ENCODE peak calls at places on chromosomes 16 and 17, in five cellular contexts. Y is dorsolateral prefrontal cortex; B is CD8-positive, alpha-beta memory T cell; O is CD4-positive, alpha-beta T cell; S is IMR-90. V is an unnamed sample.

GRCh38 chr17:48596735-48597491 is 3.3 kb upstream of the HOXB5 start:
- DNase-seq in B (no peak), S (peak), O (no peak), Y (no peak), V (no peak)

GRCh38 chr16:87161822-87162676 is 155.1 kb downstream of the C16orf95 start:
- DNase-seq in O (no peak), Y (no peak), S (no peak), B (no peak), V (no peak)

GRCh38 chr16:88453621-88454314 is 688 bp downstream of the ZFPM1 start:
- DNase-seq in O (no peak), B (peak), S (no peak), Y (no peak), V (no peak)

GRCh38 chr17:72049914-72050313 is 70.9 kb upstream of the SOX9 start:
- DNase-seq in B (no peak), S (no peak), Y (no peak), O (no peak), V (no peak)

GRCh38 chr16:9139965-9140364 is 48.5 kb downstream of the HAPSTR1 start:
- DNase-seq in O (no peak), S (peak), B (no peak), Y (peak), V (no peak)

GRCh38 chr16:48597563-48598392 is 12.2 kb downstream of the N4BP1 start:
- DNase-seq in O (no peak), B (no peak), S (peak), Y (no peak), V (no peak)

GRCh38 chr17:79979841-79980215 is 55.8 kb downstream of the TBC1D16 start:
- DNase-seq in B (peak), Y (no peak), O (no peak), S (no peak), V (no peak)

GRCh38 chr17:77280304-77280910 is 139.6 kb downstream of the SEC14L1 start:
- DNase-seq in O (no peak), B (no peak), Y (no peak), S (peak), V (no peak)

GRCh38 chr17:29524692-29525091 is 42.1 kb downstream of the ABHD15 start:
- DNase-seq in Y (no peak), S (no peak), O (no peak), B (no peak), V (no peak)

GRCh38 chr17:58254803-58255202 is 16.4 kb downstream of the LPO start:
- DNase-seq in B (no peak), Y (no peak), O (no peak), S (no peak), V (no peak)

GRCh38 chr17:37117743-37118142 is 169.0 kb downstream of the AATF start:
- DNase-seq in B (no peak), S (no peak), O (no peak), Y (no peak), V (no peak)

GRCh38 chr17:75011788-75012319 is 616 bp upstream of the MRPL58 start:
- DNase-seq in Y (peak), S (peak), B (no peak), O (no peak), V (no peak)

GRCh38 chr16:81709369-81709900 is 69.7 kb upstream of the PLCG2 start:
- DNase-seq in O (no peak), B (no peak), Y (no peak), S (no peak), V (no peak)

GRCh38 chr17:31007695-31008373 is 37.0 kb downstream of the RNF135 start:
- DNase-seq in Y (no peak), S (no peak), B (no peak), O (no peak), V (no peak)

GRCh38 chr16:75237398-75238131 is 13.9 kb downstream of the BCAR1 start:
- DNase-seq in S (no peak), O (no peak), B (no peak), Y (no peak), V (no peak)

GRCh38 chr17:17691468-17692263 is 10.4 kb downstream of the RAI1 start:
- DNase-seq in B (no peak), S (no peak), Y (no peak), O (no peak), V (no peak)

GRCh38 chr17:65243838-65244237 is 106.7 kb downstream of the RGS9 start:
- DNase-seq in S (peak), Y (peak), O (no peak), B (no peak), V (no peak)

GRCh38 chr16:27382187-27382855 is 19.7 kb upstream of the IL21R start:
- DNase-seq in S (no peak), B (no peak), O (no peak), Y (no peak), V (no peak)

GRCh38 chr16:65229191-65229662 is 107.4 kb upstream of the CDH11 start:
- DNase-seq in Y (no peak), B (no peak), S (peak), O (no peak), V (no peak)

GRCh38 chr17:54662978-54663876 is 237.4 kb upstream of the TOM1L1 start:
- DNase-seq in S (no peak), O (no peak), B (peak), Y (no peak), V (no peak)

GRCh38 chr16:65200857-65201256 is 79.0 kb upstream of the CDH11 start:
- DNase-seq in Y (no peak), S (peak), O (no peak), B (no peak), V (no peak)

GRCh38 chr16:50304467-50305440 is 38.4 kb downstream of the ADCY7 start:
- DNase-seq in O (no peak), Y (peak), B (peak), S (no peak), V (no peak)

GRCh38 chr16:88264641-88265285 is 118.0 kb upstream of the ZNF469 start:
- DNase-seq in S (peak), Y (peak), B (peak), O (peak), V (no peak)

GRCh38 chr17:4159761-4160160 is 16.8 kb downstream of the CYB5D2 start:
- DNase-seq in O (no peak), S (no peak), Y (no peak), B (no peak), V (no peak)

GRCh38 chr16:50815382-50815781 is 73.5 kb downstream of the CYLD start:
- DNase-seq in S (no peak), O (no peak), B (no peak), Y (no peak), V (no peak)

GRCh38 chr17:36890398-36891190 is 46.7 kb upstream of the LHX1 start:
- DNase-seq in Y (no peak), O (no peak), B (no peak), S (no peak), V (no peak)

GRCh38 chr16:106623-107324 is 28.7 kb downstream of the MPG start:
- DNase-seq in S (peak), B (peak), Y (peak), O (peak), V (peak)

GRCh38 chr17:68821860-68822693 is 133.1 kb downstream of the ABCA8 start:
- DNase-seq in O (no peak), B (no peak), S (peak), Y (no peak), V (peak)

GRCh38 chr17:13513039-13513405 is 88.7 kb downstream of the HS3ST3A1 start:
- DNase-seq in O (no peak), Y (no peak), B (no peak), S (peak), V (no peak)

GRCh38 chr17:48718162-48718780 is 4.0 kb downstream of the PRAC1 start:
- DNase-seq in Y (no peak), O (no peak), S (no peak), B (no peak), V (no peak)

GRCh38 chr17:17681744-17682292 is 560 bp downstream of the RAI1 start:
- DNase-seq in Y (peak), B (peak), O (peak), S (no peak), V (no peak)

DNA sequence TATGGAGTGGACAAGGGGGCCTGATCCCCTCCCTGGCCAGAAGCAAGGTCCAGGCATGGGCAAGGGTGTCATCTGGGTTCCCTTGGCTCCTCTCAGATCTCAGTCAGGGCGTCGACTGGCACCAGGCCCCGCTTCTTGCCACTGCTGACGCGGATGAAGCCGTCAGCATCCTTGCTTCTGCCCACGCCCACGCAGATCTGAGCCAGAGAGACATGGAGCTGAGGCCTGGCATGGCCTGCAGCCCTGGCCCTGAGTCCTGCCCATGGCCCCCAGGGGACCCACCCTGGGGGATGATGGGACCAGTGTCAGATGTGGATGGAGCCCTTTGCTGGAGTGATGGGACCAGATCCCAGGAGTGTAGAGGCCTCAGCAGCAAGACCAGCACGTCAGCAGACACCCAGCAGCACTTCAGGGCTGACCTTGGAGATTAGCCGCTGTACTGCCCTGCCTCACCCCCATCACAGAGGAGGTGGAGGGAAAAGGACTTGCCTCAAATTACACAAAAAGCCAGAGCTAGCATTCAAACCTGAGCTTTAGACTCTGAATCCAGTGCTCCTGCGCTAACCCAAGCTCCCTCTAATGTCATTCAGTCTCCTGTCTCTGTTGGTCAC is 12.2 kb downstream of the RPL19 start:
- DNase-seq in Y (peak), O (no peak), S (no peak), B (no peak), V (no peak)
- H3K27ac ChIP-seq in Y (peak), O (no peak), S (no peak), B (no peak), V (no peak)

GRCh38 chr16:67169642-67170167 is 633 bp upstream of the NOL3 start:
- DNase-seq in S (no peak), O (no peak), Y (no peak), B (no peak), V (no peak)
- H3K27ac ChIP-seq in S (peak), O (no peak), Y (peak), B (peak), V (peak)

GRCh38 chr16:1579214-1579613 is 32.7 kb downstream of the IFT140 start:
- DNase-seq in S (no peak), B (no peak), Y (no peak), O (no peak), V (no peak)
- H3K27ac ChIP-seq in S (no peak), B (no peak), Y (no peak), O (no peak), V (no peak)

GRCh38 chr17:44323359-44324091 is 1.1 kb downstream of the SLC25A39 start:
- DNase-seq in O (no peak), Y (no peak), S (no peak), B (no peak), V (no peak)
- H3K27ac ChIP-seq in O (no peak), Y (no peak), S (no peak), B (peak), V (peak)

DNA sequence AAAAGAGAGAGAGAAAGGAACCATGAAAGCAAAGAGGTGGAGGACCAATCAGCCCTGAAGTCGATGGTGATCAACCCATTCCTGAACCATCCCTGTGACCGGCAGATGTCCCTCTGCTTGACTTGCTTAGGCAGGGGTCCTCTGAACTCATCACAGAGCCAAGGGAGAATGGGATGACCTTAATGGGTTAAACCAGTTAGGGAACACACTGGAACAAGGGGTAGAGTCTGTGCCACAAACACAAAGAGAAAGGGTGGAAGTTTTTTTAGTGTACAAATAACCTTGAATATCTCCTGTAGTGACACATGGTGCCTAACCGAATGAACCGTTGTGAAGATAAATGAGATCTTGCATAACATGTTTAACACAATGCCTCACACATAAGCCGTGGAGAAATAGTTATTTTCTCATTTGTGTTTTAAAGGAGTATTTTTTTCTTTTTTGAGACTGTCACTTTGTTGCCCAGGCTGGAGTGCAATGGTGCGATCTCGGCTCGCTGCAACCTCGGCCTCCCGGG is 11.2 kb downstream of the NAA60 start:
- DNase-seq in O (no peak), B (no peak), Y (no peak), S (no peak), V (no peak)
- H3K27ac ChIP-seq in O (no peak), B (no peak), Y (peak), S (no peak), V (no peak)